ENCODE peak calls at places on chromosomes 7 and 10, in ten cellular contexts. U is NCI-H774, T is NCI-H2029, Y is IMR-90, W is AG04450, H is LHCN-M2, G is neuronal stem cell, Q is HTR-8/SVneo, R is T47D, X is GF-D8. O is an unnamed sample.

GRCh38 chr7:14018751-14019150 is 29.3 kb upstream of the ETV1 start:
- DNase-seq in U (no peak), T (no peak), Y (peak; percentile 26), W (no peak), H (no peak), G (no peak), Q (no peak), R (no peak), X (no peak), O (no peak)

GRCh38 chr7:90766814-90767564 is 170.9 kb downstream of the CDK14 start:
- DNase-seq in U (no peak), T (no peak), Y (peak; percentile 82), W (peak; percentile 42), H (no peak), G (peak; percentile 18), Q (no peak), R (peak; percentile 68), X (no peak), O (peak; percentile 72)

GRCh38 chr10:101042667-101043355 is 11.8 kb downstream of the SFXN3 start:
- DNase-seq in U (peak; percentile 89), T (peak; percentile 88), Y (peak; percentile 95), W (peak; percentile 89), H (peak; percentile 98), G (peak; percentile 94), Q (peak; percentile 94), R (peak; percentile 99), X (peak; percentile 87), O (peak; percentile 99)

GRCh38 chr7:79590571-79591274 is 137.3 kb upstream of the MAGI2 start:
- DNase-seq in U (no peak), T (no peak), Y (no peak), W (no peak), H (peak; percentile 75), G (no peak), Q (no peak), R (no peak), X (no peak), O (no peak)

GRCh38 chr7:45140827-45141226 is 16.8 kb upstream of the RAMP3 start:
- DNase-seq in U (no peak), T (no peak), Y (no peak), W (no peak), H (no peak), G (no peak), Q (no peak), R (no peak), X (peak; percentile 41), O (no peak)

GRCh38 chr7:70417061-70417655 is 714.8 kb upstream of the GALNT17 start:
- DNase-seq in U (no peak), T (no peak), Y (no peak), W (no peak), H (no peak), G (no peak), Q (no peak), R (peak; percentile 15), X (no peak), O (no peak)

GRCh38 chr7:16067695-16068094 is 353.6 kb downstream of the CRPPA start:
- DNase-seq in U (no peak), T (peak; percentile 66), Y (no peak), W (no peak), H (peak; percentile 78), G (no peak), Q (no peak), R (no peak), X (no peak), O (no peak)

GRCh38 chr7:42144253-42145002 is 92.6 kb downstream of the GLI3 start:
- DNase-seq in U (no peak), T (no peak), Y (peak; percentile 29), W (no peak), H (no peak), G (no peak), Q (no peak), R (no peak), X (no peak), O (peak; percentile 83)

GRCh38 chr7:1928555-1929348 is 258.7 kb downstream of the ELFN1 start:
- DNase-seq in U (peak; percentile 88), T (peak; percentile 73), Y (no peak), W (no peak), H (no peak), G (no peak), Q (no peak), R (no peak), X (no peak), O (no peak)

GRCh38 chr7:77667459-77668090 is 28.7 kb upstream of the RSBN1L start:
- DNase-seq in U (no peak), T (no peak), Y (peak; percentile 28), W (no peak), H (no peak), G (no peak), Q (no peak), R (no peak), X (no peak), O (peak; percentile 3)

GRCh38 chr10:16909961-16910794 is 93.0 kb upstream of the RSU1 start:
- DNase-seq in U (no peak), T (no peak), Y (peak; percentile 48), W (no peak), H (no peak), G (no peak), Q (no peak), R (no peak), X (peak; percentile 7), O (no peak)

GRCh38 chr7:98354052-98354451 is 46.8 kb downstream of the BAIAP2L1 start:
- DNase-seq in U (no peak), T (no peak), Y (no peak), W (no peak), H (no peak), G (no peak), Q (no peak), R (peak; percentile 50), X (no peak), O (no peak)

GRCh38 chr7:99099499-99100077 is 44.3 kb downstream of the SMURF1 start:
- DNase-seq in U (no peak), T (no peak), Y (no peak), W (no peak), H (no peak), G (no peak), Q (no peak), R (no peak), X (no peak), O (peak; percentile 45)

GRCh38 chr7:120583835-120584586 is 273.9 kb downstream of the TSPAN12 start:
- DNase-seq in U (no peak), T (no peak), Y (peak; percentile 59), W (peak; percentile 57), H (peak; percentile 98), G (no peak), Q (peak; percentile 37), R (no peak), X (no peak), O (no peak)

GRCh38 chr7:159143780-159144755 is 599 bp downstream of the VIPR2 start:
- DNase-seq in U (no peak), T (no peak), Y (no peak), W (no peak), H (no peak), G (peak; percentile 23), Q (no peak), R (no peak), X (no peak), O (no peak)

GRCh38 chr7:155808551-155809331 is 3.5 kb downstream of the SHH start:
- DNase-seq in U (no peak), T (no peak), Y (no peak), W (no peak), H (no peak), G (no peak), Q (no peak), R (no peak), X (no peak), O (peak; percentile 92)

GRCh38 chr7:135231686-135232085 is 2.0 kb upstream of the STRA8 start:
- DNase-seq in U (no peak), T (no peak), Y (no peak), W (no peak), H (no peak), G (no peak), Q (no peak), R (no peak), X (no peak), O (no peak)

GRCh38 chr10:101293007-101293723 is 60.8 kb upstream of the BTRC start:
- DNase-seq in U (no peak), T (no peak), Y (no peak), W (no peak), H (no peak), G (no peak), Q (no peak), R (no peak), X (no peak), O (peak; percentile 63)

GRCh38 chr7:79055722-79056415 is 397.6 kb downstream of the MAGI2 start:
- DNase-seq in U (peak; percentile 23), T (peak; percentile 4), Y (no peak), W (no peak), H (no peak), G (no peak), Q (no peak), R (peak; percentile 89), X (no peak), O (no peak)

GRCh38 chr7:117631652-117632051 is 151.8 kb downstream of the CFTR start:
- DNase-seq in U (no peak), T (no peak), Y (no peak), W (no peak), H (no peak), G (no peak), Q (no peak), R (no peak), X (no peak), O (no peak)

GRCh38 chr7:81715984-81716588 is 53.8 kb downstream of the HGF start:
- DNase-seq in U (no peak), T (no peak), Y (peak; percentile 53), W (no peak), H (peak; percentile 83), G (peak; percentile 11), Q (no peak), R (peak; percentile 79), X (no peak), O (no peak)

GRCh38 chr7:8144856-8145255 is 117.1 kb downstream of the ICA1 start:
- DNase-seq in U (no peak), T (no peak), Y (no peak), W (no peak), H (no peak), G (no peak), Q (no peak), R (no peak), X (no peak), O (no peak)

GRCh38 chr10:79282388-79282787 is 64.9 kb upstream of the PPIF start:
- DNase-seq in U (no peak), T (no peak), Y (no peak), W (no peak), H (no peak), G (no peak), Q (no peak), R (no peak), X (no peak), O (peak; percentile 90)

GRCh38 chr10:31340343-31340742 is 21.3 kb downstream of the ZEB1 start:
- DNase-seq in U (peak; percentile 9), T (peak; percentile 39), Y (no peak), W (no peak), H (peak; percentile 41), G (no peak), Q (no peak), R (no peak), X (no peak), O (no peak)

GRCh38 chr7:36272567-36273269 is 116.9 kb upstream of the ANLN start:
- DNase-seq in U (no peak), T (no peak), Y (peak; percentile 35), W (no peak), H (no peak), G (no peak), Q (no peak), R (peak; percentile 52), X (no peak), O (peak; percentile 34)

GRCh38 chr7:78043159-78043558 is 244.6 kb downstream of the PHTF2 start:
- DNase-seq in U (no peak), T (no peak), Y (no peak), W (no peak), H (no peak), G (no peak), Q (no peak), R (no peak), X (no peak), O (no peak)

GRCh38 chr7:139635521-139636240 is 112.2 kb downstream of the CLEC2L start:
- DNase-seq in U (no peak), T (no peak), Y (no peak), W (no peak), H (no peak), G (peak; percentile 49), Q (no peak), R (no peak), X (peak; percentile 16), O (no peak)

GRCh38 chr10:35004651-35005050 is 85.5 kb downstream of the CUL2 start:
- DNase-seq in U (no peak), T (no peak), Y (peak; percentile 36), W (no peak), H (no peak), G (no peak), Q (no peak), R (no peak), X (peak; percentile 97), O (no peak)